ENCODE peak calls at places on chromosomes 4 and X, in four cellular contexts. C is lower lobe of right lung, J is cardiac muscle cell, U is transverse colon. F is an unnamed sample.

GRCh38 chr4:106981431-106981830 is 54.7 kb downstream of the DKK2 start:
- DNase-seq in C (no peak), J (no peak), U (no peak), F (no peak)

GRCh38 chrX:40173662-40174593 is 76.2 kb upstream of the BCOR start:
- DNase-seq in C (peak; percentile 76), J (peak; percentile 59), U (peak; percentile 38), F (peak; percentile 67)

GRCh38 chr4:123919576-123920098 is 523.0 kb downstream of the SPRY1 start:
- DNase-seq in C (no peak), J (no peak), U (no peak), F (no peak)

GRCh38 chrX:140608111-140608510 is 101.4 kb upstream of the LINC00632 start:
- DNase-seq in C (no peak), J (no peak), U (no peak), F (no peak)

GRCh38 chr4:34417160-34417559 is 1827.2 kb downstream of the ARAP2 start:
- DNase-seq in C (no peak), J (no peak), U (no peak), F (no peak)

GRCh38 chrX:11100281-11101035 is 10.7 kb upstream of the HCCS start:
- DNase-seq in C (no peak), J (peak; percentile 70), U (peak; percentile 20), F (no peak)

GRCh38 chrX:57329008-57329407 is 42.5 kb downstream of the FAAH2 start:
- DNase-seq in C (no peak), J (no peak), U (no peak), F (no peak)

GRCh38 chrX:39645059-39645895 is 452.5 kb downstream of the BCOR start:
- DNase-seq in C (peak; percentile 44), J (no peak), U (peak; percentile 20), F (no peak)

GRCh38 chrX:97481228-97481627 is 597.5 kb downstream of the RPA4 start:
- DNase-seq in C (no peak), J (no peak), U (no peak), F (no peak)

GRCh38 chr4:124189545-124189944 is 523.0 kb downstream of the ANKRD50 start:
- DNase-seq in C (no peak), J (no peak), U (no peak), F (no peak)

GRCh38 chrX:72712094-72712755 is 1.9 kb downstream of the PHKA1 start:
- DNase-seq in C (no peak), J (no peak), U (no peak), F (no peak)

GRCh38 chr4:54058171-54058570 is 6.2 kb downstream of the CHIC2 start:
- DNase-seq in C (no peak), J (no peak), U (no peak), F (no peak)

GRCh38 chrX:119729408-119730201 is 28.8 kb upstream of the SOWAHD start:
- DNase-seq in C (peak; percentile 52), J (peak; percentile 64), U (peak; percentile 64), F (peak; percentile 71)

GRCh38 chrX:141185366-141185765 is 8.4 kb upstream of the LDOC1 start:
- DNase-seq in C (no peak), J (no peak), U (no peak), F (no peak)

GRCh38 chr4:150769235-150769634 is 187.3 kb downstream of the MAB21L2 start:
- DNase-seq in C (no peak), J (no peak), U (peak; percentile 18), F (peak; percentile 9)

GRCh38 chrX:151921866-151922265 is 9.2 kb downstream of the MAGEA4 start:
- DNase-seq in C (no peak), J (no peak), U (no peak), F (no peak)

GRCh38 chr4:59180161-59180560 is 2020.0 kb upstream of the ADGRL3 start:
- DNase-seq in C (no peak), J (no peak), U (no peak), F (no peak)

GRCh38 chr4:174538123-174538875 is 16.0 kb upstream of the HPGD start:
- DNase-seq in C (no peak), J (no peak), U (no peak), F (no peak)

GRCh38 chrX:10983526-10983925 is 127.6 kb upstream of the HCCS start:
- DNase-seq in C (no peak), J (no peak), U (no peak), F (no peak)

GRCh38 chr4:172813359-172813923 is 355.2 kb upstream of the GALNT7 start:
- DNase-seq in C (no peak), J (no peak), U (no peak), F (no peak)

GRCh38 chrX:11341274-11342256 is 48.4 kb downstream of the AMELX start:
- DNase-seq in C (peak; percentile 63), J (no peak), U (peak; percentile 31), F (no peak)

GRCh38 chr4:154822775-154823174 is 41.7 kb downstream of the RBM46 start:
- DNase-seq in C (no peak), J (no peak), U (no peak), F (no peak)

GRCh38 chr4:173698557-173699262 is 168.7 kb upstream of the HAND2 start:
- DNase-seq in C (no peak), J (no peak), U (no peak), F (no peak)

GRCh38 chr4:20418865-20419451 is 167.3 kb downstream of the SLIT2 start:
- DNase-seq in C (no peak), J (peak; percentile 31), U (no peak), F (no peak)

GRCh38 chr4:5142726-5143125 is 91.4 kb downstream of the STK32B start:
- DNase-seq in C (no peak), J (peak; percentile 48), U (peak; percentile 21), F (no peak)

GRCh38 chr4:101019941-101020401 is 327.4 kb downstream of the PPP3CA start:
- DNase-seq in C (no peak), J (no peak), U (no peak), F (peak; percentile 42)

GRCh38 chr4:53313510-53313909 is 52.4 kb downstream of the SCFD2 start:
- DNase-seq in C (no peak), J (peak; percentile 15), U (no peak), F (no peak)

GRCh38 chrX:96436105-96436504 is 248.5 kb upstream of the DIAPH2 start:
- DNase-seq in C (no peak), J (no peak), U (no peak), F (no peak)

DNA sequence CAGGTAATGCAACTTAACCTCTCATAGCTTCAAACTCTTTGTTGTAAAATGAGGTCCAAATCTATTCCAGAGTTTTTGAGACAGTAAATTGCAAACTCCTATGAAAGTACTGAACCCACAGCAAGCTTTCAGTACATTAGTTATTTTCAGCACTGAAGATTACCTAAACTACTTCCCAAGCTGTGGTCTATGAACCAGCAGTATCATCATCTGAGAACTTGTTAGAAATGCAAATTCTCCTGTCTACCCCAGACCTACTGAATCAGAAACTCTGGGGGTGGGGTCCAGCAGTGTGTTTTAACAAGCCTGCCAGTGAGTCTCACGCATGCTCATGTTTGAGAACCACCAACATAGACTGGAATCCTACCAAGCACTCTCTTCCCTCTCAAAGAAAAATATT is 5.7 kb upstream of the CASP6 start:
- DNase-seq in C (no peak), J (no peak), U (no peak), F (no peak)
- H3K4me1 ChIP-seq in C (peaks cover under 1% of the 10 kb centered on the region), J (no peaks in the 10 kb centered on the region), U (no peaks in the 10 kb centered on the region), F (peaks cover 12% of the 10 kb centered on the region)

DNA sequence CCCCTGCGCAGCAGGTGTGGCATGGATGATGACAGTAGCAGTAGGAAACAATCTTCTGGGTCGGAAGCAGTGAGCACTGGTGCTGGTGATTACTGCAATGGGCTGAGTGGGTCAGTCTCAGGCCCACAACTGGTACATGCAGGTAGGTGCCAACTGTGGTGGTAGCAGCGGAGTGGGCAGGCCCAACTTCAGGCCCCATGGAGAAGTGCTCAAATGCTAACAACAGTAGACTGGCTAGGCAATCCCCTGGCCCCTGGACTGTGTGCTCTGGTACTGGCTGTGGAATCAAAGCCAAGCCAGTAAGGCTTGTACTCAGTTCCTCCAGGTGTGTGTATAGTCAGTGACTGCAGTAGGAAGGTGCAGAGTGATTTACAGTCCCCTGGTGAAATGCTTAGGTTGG is 413.6 kb downstream of the PDGFC start:
- DNase-seq in C (no peak), J (no peak), U (no peak), F (no peak)
- TF ChIP-seq CTCF in C (no peak), J (no peak), U (no peak), F (no peak)

DNA sequence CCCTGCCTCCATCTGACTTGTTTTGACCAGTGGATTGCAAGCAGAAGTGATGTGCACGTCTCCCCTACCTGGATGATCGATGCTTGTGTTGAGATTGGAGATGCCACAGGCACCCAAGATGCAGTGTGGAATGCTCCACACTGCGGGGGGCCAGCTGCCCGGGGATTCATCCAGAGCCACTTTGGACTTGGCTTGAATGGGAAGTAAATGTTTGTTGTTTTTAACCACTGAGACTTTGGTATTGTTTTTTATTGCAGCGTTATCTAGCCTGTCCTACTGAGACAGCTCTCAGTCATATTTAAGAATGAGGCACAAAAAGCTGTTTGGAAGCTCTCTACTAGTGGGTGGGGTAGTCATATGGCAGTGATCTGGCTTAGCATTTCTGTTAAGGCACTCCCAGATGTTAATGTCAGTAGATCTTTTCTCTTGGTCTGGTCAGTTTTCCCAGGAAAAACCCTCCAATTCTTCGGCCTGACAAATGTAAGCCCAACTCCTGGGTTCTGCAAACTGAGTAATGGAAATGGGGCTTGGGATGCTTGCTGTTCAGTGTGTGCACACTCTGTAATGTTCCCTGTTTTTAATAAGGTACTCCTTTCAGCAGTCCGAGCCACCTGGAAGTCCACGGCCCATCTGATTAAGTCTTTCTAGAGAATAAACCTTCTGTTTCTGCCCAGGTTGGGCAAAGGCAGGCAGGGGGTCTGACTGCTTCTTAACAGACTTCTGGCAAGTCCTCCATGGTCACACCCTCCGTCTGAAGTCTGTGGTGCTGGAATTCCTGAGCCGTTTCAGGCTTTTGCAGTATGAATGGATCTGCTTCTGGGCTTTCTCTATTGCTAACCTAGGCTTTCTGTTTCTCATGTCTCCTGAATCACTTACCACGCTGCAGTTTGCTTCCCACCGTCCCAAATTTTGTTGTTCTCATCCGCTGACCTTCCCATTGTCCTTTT is 74.8 kb downstream of the WWC2 start:
- DNase-seq in C (no peak), J (no peak), U (no peak), F (no peak)
- H3K4me1 ChIP-seq in C (peaks cover 52% of the 10 kb centered on the region), J (peaks cover 14% of the 10 kb centered on the region), U (no peaks in the 10 kb centered on the region), F (peaks cover 4% of the 10 kb centered on the region)

GRCh38 chr4:68719075-68719473 is 48.6 kb upstream of the UGT2B15 start:
- DNase-seq in C (no peak), J (no peak), U (no peak), F (no peak)
- TF ChIP-seq CTCF in C (no peak), J (no peak), U (no peak), F (no peak)

GRCh38 chr4:7788687-7789425 is 150.8 kb downstream of the AFAP1 start:
- DNase-seq in C (peak; percentile 80), J (no peak), U (no peak), F (no peak)
- H3K4me1 ChIP-seq in C (peaks cover 18% of the 10 kb centered on the region), J (no peaks in the 10 kb centered on the region), U (no peaks in the 10 kb centered on the region), F (peaks cover 1% of the 10 kb centered on the region)

GRCh38 chrX:12526296-12526695 is 264.9 kb upstream of the PRPS2 start:
- DNase-seq in C (no peak), J (no peak), U (no peak), F (no peak)
- TF ChIP-seq CTCF in C (no peak), J (no peak), U (no peak), F (no peak)

GRCh38 chrX:153339662-153340061 is 5.7 kb downstream of the ZNF275 start:
- DNase-seq in C (no peak), J (no peak), U (no peak), F (no peak)

GRCh38 chrX:153338836-153339235 is 4.9 kb downstream of the ZNF275 start:
- DNase-seq in C (no peak), J (no peak), U (no peak), F (no peak)

GRCh38 chrX:153336128-153336894 is 2.4 kb downstream of the ZNF275 start:
- DNase-seq in C (no peak), J (no peak), U (no peak), F (peak; percentile 29)

GRCh38 chrX:153334654-153335295 is 822 bp downstream of the ZNF275 start:
- DNase-seq in C (no peak), J (no peak), U (no peak), F (no peak)

GRCh38 chrX:153336988-153337387 is 3.0 kb downstream of the ZNF275 start:
- DNase-seq in C (no peak), J (no peak), U (no peak), F (no peak)
- H3K4me1 ChIP-seq in C (peaks cover 7% of the 10 kb centered on the region), J (no peaks in the 10 kb centered on the region), U (no peaks in the 10 kb centered on the region), F (no peaks in the 10 kb centered on the region)

F was measured in mucosa of descending colon.